ENCODE peak calls at places on chromosomes 4 and X, in seven cellular contexts. One of them, this sample, is unnamed.

GRCh38 chr4:184395451-184395917 is 78.9 kb downstream of the IRF2 start:
- DNase-seq in ascending aorta: peak; percentile 21
- DNase-seq in tibial nerve: no peak
- DNase-seq in lung: no peak
- DNase-seq in A549: no peak
- DNase-seq in body of pancreas: no peak
- DNase-seq in right lobe of liver: no peak
- DNase-seq in this sample: no peak

GRCh38 chrX:153763989-153764755 is at the start of gene PLXNB3:
- DNase-seq in ascending aorta: peak; percentile 90
- DNase-seq in tibial nerve: peak; percentile 56
- DNase-seq in lung: peak; percentile 78
- DNase-seq in A549: peak; percentile 77
- DNase-seq in body of pancreas: peak; percentile 83
- DNase-seq in right lobe of liver: peak; percentile 86
- DNase-seq in this sample: peak; percentile 33

GRCh38 chr4:138310498-138310897 is 68.3 kb upstream of the SLC7A11 start:
- DNase-seq in ascending aorta: no peak
- DNase-seq in tibial nerve: no peak
- DNase-seq in lung: no peak
- DNase-seq in A549: no peak
- DNase-seq in body of pancreas: no peak
- DNase-seq in right lobe of liver: no peak
- DNase-seq in this sample: no peak

GRCh38 chrX:41085883-41086626 is 810 bp downstream of the USP9X start:
- DNase-seq in ascending aorta: peak; percentile 81
- DNase-seq in tibial nerve: peak; percentile 35
- DNase-seq in lung: peak; percentile 58
- DNase-seq in A549: peak; percentile 37
- DNase-seq in body of pancreas: peak; percentile 41
- DNase-seq in right lobe of liver: peak; percentile 74
- DNase-seq in this sample: no peak

GRCh38 chrX:136866337-136867095 is 14.0 kb downstream of the RBMX start:
- DNase-seq in ascending aorta: no peak
- DNase-seq in tibial nerve: no peak
- DNase-seq in lung: no peak
- DNase-seq in A549: no peak
- DNase-seq in body of pancreas: peak; percentile 5
- DNase-seq in right lobe of liver: no peak
- DNase-seq in this sample: no peak

GRCh38 chrX:37405954-37406353 is 56.8 kb downstream of the PRRG1 start:
- DNase-seq in ascending aorta: no peak
- DNase-seq in tibial nerve: no peak
- DNase-seq in lung: no peak
- DNase-seq in A549: no peak
- DNase-seq in body of pancreas: no peak
- DNase-seq in right lobe of liver: no peak
- DNase-seq in this sample: no peak

GRCh38 chrX:1750267-1750666 is 135.4 kb downstream of the ASMT start:
- DNase-seq in ascending aorta: no peak
- DNase-seq in tibial nerve: no peak
- DNase-seq in lung: no peak
- DNase-seq in A549: no peak
- DNase-seq in body of pancreas: no peak
- DNase-seq in right lobe of liver: no peak
- DNase-seq in this sample: no peak

GRCh38 chrX:21838937-21839333 is 482 bp upstream of the MBTPS2 start:
- DNase-seq in ascending aorta: no peak
- DNase-seq in tibial nerve: no peak
- DNase-seq in lung: no peak
- DNase-seq in A549: no peak
- DNase-seq in body of pancreas: peak; percentile 2
- DNase-seq in right lobe of liver: no peak
- DNase-seq in this sample: no peak

GRCh38 chr4:136036744-136037143 is 1495.5 kb downstream of the PCDH18 start:
- DNase-seq in ascending aorta: no peak
- DNase-seq in tibial nerve: no peak
- DNase-seq in lung: no peak
- DNase-seq in A549: no peak
- DNase-seq in body of pancreas: no peak
- DNase-seq in right lobe of liver: no peak
- DNase-seq in this sample: no peak

GRCh38 chr4:98653890-98654867 is 4.2 kb downstream of the TSPAN5 start:
- DNase-seq in ascending aorta: no peak
- DNase-seq in tibial nerve: no peak
- DNase-seq in lung: no peak
- DNase-seq in A549: peak; percentile 25
- DNase-seq in body of pancreas: no peak
- DNase-seq in right lobe of liver: no peak
- DNase-seq in this sample: no peak

GRCh38 chrX:153946910-153947769 is 2.7 kb upstream of the RENBP start:
- DNase-seq in ascending aorta: peak; percentile 83
- DNase-seq in tibial nerve: peak; percentile 31
- DNase-seq in lung: peak; percentile 77
- DNase-seq in A549: peak; percentile 72
- DNase-seq in body of pancreas: peak; percentile 76
- DNase-seq in right lobe of liver: peak; percentile 84
- DNase-seq in this sample: no peak

GRCh38 chr4:6594826-6595355 is 19.9 kb downstream of the MAN2B2 start:
- DNase-seq in ascending aorta: no peak
- DNase-seq in tibial nerve: no peak
- DNase-seq in lung: no peak
- DNase-seq in A549: no peak
- DNase-seq in body of pancreas: no peak
- DNase-seq in right lobe of liver: no peak
- DNase-seq in this sample: no peak

GRCh38 chr4:100362363-100362762 is 155.5 kb downstream of the EMCN start:
- DNase-seq in ascending aorta: no peak
- DNase-seq in tibial nerve: no peak
- DNase-seq in lung: no peak
- DNase-seq in A549: no peak
- DNase-seq in body of pancreas: no peak
- DNase-seq in right lobe of liver: no peak
- DNase-seq in this sample: no peak

GRCh38 chr4:188002346-188002745 is 6.8 kb downstream of the ZFP42 start:
- DNase-seq in ascending aorta: no peak
- DNase-seq in tibial nerve: no peak
- DNase-seq in lung: no peak
- DNase-seq in A549: no peak
- DNase-seq in body of pancreas: no peak
- DNase-seq in right lobe of liver: no peak
- DNase-seq in this sample: no peak

GRCh38 chr4:55008166-55009056 is 117.0 kb downstream of the KDR start:
- DNase-seq in ascending aorta: no peak
- DNase-seq in tibial nerve: no peak
- DNase-seq in lung: no peak
- DNase-seq in A549: peak; percentile 1
- DNase-seq in body of pancreas: no peak
- DNase-seq in right lobe of liver: peak; percentile 56
- DNase-seq in this sample: no peak

GRCh38 chr4:64582492-64582891 is 173.2 kb upstream of the TECRL start:
- DNase-seq in ascending aorta: no peak
- DNase-seq in tibial nerve: no peak
- DNase-seq in lung: no peak
- DNase-seq in A549: no peak
- DNase-seq in body of pancreas: no peak
- DNase-seq in right lobe of liver: no peak
- DNase-seq in this sample: no peak

GRCh38 chr4:156958276-156959074 is 13.1 kb downstream of the PDGFC start:
- DNase-seq in ascending aorta: no peak
- DNase-seq in tibial nerve: no peak
- DNase-seq in lung: no peak
- DNase-seq in A549: no peak
- DNase-seq in body of pancreas: no peak
- DNase-seq in right lobe of liver: no peak
- DNase-seq in this sample: no peak

GRCh38 chr4:156954598-156954997 is 17.0 kb downstream of the PDGFC start:
- DNase-seq in ascending aorta: no peak
- DNase-seq in tibial nerve: no peak
- DNase-seq in lung: no peak
- DNase-seq in A549: no peak
- DNase-seq in body of pancreas: peak; percentile 36
- DNase-seq in right lobe of liver: no peak
- DNase-seq in this sample: no peak

GRCh38 chr4:156956947-156957346 is 14.7 kb downstream of the PDGFC start:
- DNase-seq in ascending aorta: no peak
- DNase-seq in tibial nerve: no peak
- DNase-seq in lung: no peak
- DNase-seq in A549: no peak
- DNase-seq in body of pancreas: no peak
- DNase-seq in right lobe of liver: no peak
- DNase-seq in this sample: no peak

GRCh38 chr4:156957558-156957957 is 14.0 kb downstream of the PDGFC start:
- DNase-seq in ascending aorta: no peak
- DNase-seq in tibial nerve: no peak
- DNase-seq in lung: no peak
- DNase-seq in A549: no peak
- DNase-seq in body of pancreas: no peak
- DNase-seq in right lobe of liver: no peak
- DNase-seq in this sample: no peak

DNA sequence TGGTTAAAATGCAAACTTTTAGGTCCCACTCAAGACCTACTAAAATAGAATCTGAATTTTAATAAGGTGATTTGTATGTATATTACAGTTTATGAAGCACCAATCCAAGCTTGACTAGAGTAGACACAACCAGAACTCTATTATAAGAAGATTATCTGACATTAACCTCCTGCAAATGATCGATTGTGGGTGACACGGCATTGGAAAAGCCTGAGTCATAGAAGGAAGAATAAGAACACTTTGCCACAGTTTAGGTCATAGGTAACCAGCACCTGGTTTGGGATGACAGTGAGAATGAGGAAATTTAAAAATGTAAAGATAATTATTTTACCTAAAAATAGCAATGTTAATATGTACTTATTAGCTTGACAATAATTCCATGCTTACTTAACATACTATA is 15.2 kb downstream of the PDGFC start:
- DNase-seq in ascending aorta: no peak
- DNase-seq in tibial nerve: no peak
- DNase-seq in lung: no peak
- DNase-seq in A549: no peak
- DNase-seq in body of pancreas: no peak
- DNase-seq in right lobe of liver: no peak
- DNase-seq in this sample: no peak
- H3K4me1 ChIP-seq in ascending aorta: peaks cover 42% of the 10 kb centered on the region
- H3K4me1 ChIP-seq in tibial nerve: peaks cover 19% of the 10 kb centered on the region
- H3K4me1 ChIP-seq in lung: peaks cover 10% of the 10 kb centered on the region
- H3K4me1 ChIP-seq in A549: peaks cover 12% of the 10 kb centered on the region
- H3K4me1 ChIP-seq in body of pancreas: peaks cover 62% of the 10 kb centered on the region
- H3K4me1 ChIP-seq in right lobe of liver: no peaks in the 10 kb centered on the region
- H3K4me1 ChIP-seq in this sample: peaks cover 83% of the 10 kb centered on the region

GRCh38 chr4:92406488-92406887 is 102.7 kb downstream of the GRID2 start:
- DNase-seq in ascending aorta: no peak
- DNase-seq in tibial nerve: no peak
- DNase-seq in lung: no peak
- DNase-seq in A549: no peak
- DNase-seq in body of pancreas: no peak
- DNase-seq in right lobe of liver: no peak
- DNase-seq in this sample: no peak
- TF ChIP-seq CTCF in ascending aorta: no peak
- TF ChIP-seq CTCF in tibial nerve: no peak
- TF ChIP-seq CTCF in lung: no peak
- TF ChIP-seq CTCF in A549: no peak
- TF ChIP-seq CTCF in body of pancreas: no peak
- TF ChIP-seq CTCF in right lobe of liver: no peak
- TF ChIP-seq CTCF in this sample: no peak

DNA sequence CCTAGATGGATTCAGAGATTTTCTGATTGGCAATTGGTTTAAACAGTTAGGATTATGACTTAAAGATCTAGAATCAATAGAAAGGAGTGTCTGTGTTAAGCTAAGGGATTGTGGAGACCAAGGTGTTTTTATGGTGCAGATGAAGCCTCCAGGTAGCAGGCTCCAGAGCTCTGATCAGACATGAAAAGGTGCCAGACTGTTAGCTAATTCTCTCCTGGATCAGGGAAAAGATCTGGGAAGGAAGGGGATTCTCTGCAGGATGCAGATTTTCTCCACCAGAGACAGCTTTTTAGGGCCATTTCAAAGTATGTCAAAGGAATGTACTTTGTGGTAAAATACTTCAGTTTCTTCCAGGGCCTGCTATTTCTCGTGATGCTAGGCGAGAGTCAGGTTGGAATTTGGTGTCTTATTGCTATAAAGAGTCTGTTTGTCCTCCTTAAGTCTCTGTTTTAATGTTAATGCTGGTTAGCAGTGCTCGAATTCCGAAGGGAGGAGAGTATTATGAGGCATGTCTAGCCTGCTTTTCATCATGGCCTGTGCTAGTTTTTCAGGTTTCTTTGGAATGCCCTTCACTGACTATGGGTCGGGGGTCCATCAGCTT is 12.0 kb upstream of the GPR78 start:
- DNase-seq in ascending aorta: no peak
- DNase-seq in tibial nerve: no peak
- DNase-seq in lung: no peak
- DNase-seq in A549: no peak
- DNase-seq in body of pancreas: no peak
- DNase-seq in right lobe of liver: no peak
- DNase-seq in this sample: no peak
- H3K4me1 ChIP-seq in ascending aorta: no peaks in the 10 kb centered on the region
- H3K4me1 ChIP-seq in tibial nerve: no peaks in the 10 kb centered on the region
- H3K4me1 ChIP-seq in lung: no peaks in the 10 kb centered on the region
- H3K4me1 ChIP-seq in A549: no peaks in the 10 kb centered on the region
- H3K4me1 ChIP-seq in body of pancreas: no peaks in the 10 kb centered on the region
- H3K4me1 ChIP-seq in right lobe of liver: no peaks in the 10 kb centered on the region
- H3K4me1 ChIP-seq in this sample: no peaks in the 10 kb centered on the region

GRCh38 chr4:2672700-2673099 is 83.4 kb downstream of the TNIP2 start:
- DNase-seq in ascending aorta: no peak
- DNase-seq in tibial nerve: no peak
- DNase-seq in lung: no peak
- DNase-seq in A549: no peak
- DNase-seq in body of pancreas: no peak
- DNase-seq in right lobe of liver: no peak
- DNase-seq in this sample: no peak

GRCh38 chr4:2672082-2672481 is 84.1 kb downstream of the TNIP2 start:
- DNase-seq in ascending aorta: no peak
- DNase-seq in tibial nerve: no peak
- DNase-seq in lung: no peak
- DNase-seq in A549: no peak
- DNase-seq in body of pancreas: no peak
- DNase-seq in right lobe of liver: no peak
- DNase-seq in this sample: no peak

GRCh38 chr4:2667428-2667827 is 88.7 kb downstream of the TNIP2 start:
- DNase-seq in ascending aorta: no peak
- DNase-seq in tibial nerve: no peak
- DNase-seq in lung: no peak
- DNase-seq in A549: no peak
- DNase-seq in body of pancreas: no peak
- DNase-seq in right lobe of liver: no peak
- DNase-seq in this sample: no peak

GRCh38 chr4:2671267-2671895 is 84.8 kb downstream of the TNIP2 start:
- DNase-seq in ascending aorta: no peak
- DNase-seq in tibial nerve: no peak
- DNase-seq in lung: no peak
- DNase-seq in A549: no peak
- DNase-seq in body of pancreas: no peak
- DNase-seq in right lobe of liver: no peak
- DNase-seq in this sample: no peak

DNA sequence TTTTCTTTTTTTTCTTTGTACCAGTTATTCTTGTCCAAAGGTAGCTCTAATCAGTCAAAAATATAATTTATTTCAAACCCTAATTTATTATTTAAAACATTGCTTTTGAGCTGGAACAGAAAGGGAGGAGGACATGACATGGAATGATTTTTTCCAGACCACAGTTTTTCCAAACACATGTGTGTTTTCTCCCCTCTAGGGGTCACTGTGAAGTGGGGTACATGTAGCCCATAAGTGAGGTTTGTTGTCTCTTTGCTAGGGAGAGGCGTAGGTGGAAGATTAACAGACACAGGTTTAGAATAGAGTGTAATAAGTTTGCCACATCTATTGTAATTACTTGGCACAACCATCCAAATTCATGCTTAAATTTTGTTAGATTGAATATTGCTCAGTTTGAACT is 83.0 kb downstream of the TNIP2 start:
- DNase-seq in ascending aorta: no peak
- DNase-seq in tibial nerve: no peak
- DNase-seq in lung: no peak
- DNase-seq in A549: peak; percentile 7
- DNase-seq in body of pancreas: no peak
- DNase-seq in right lobe of liver: no peak
- DNase-seq in this sample: no peak
- TF ChIP-seq CTCF in ascending aorta: no peak
- TF ChIP-seq CTCF in tibial nerve: no peak
- TF ChIP-seq CTCF in lung: no peak
- TF ChIP-seq CTCF in A549: peak; percentile 21
- TF ChIP-seq CTCF in body of pancreas: no peak
- TF ChIP-seq CTCF in right lobe of liver: no peak
- TF ChIP-seq CTCF in this sample: no peak

This sample was measured in thoracic aorta.